ENCODE peak calls at places on chromosomes 2 and 18, in six cellular contexts. B is cardiac fibroblast, R is bronchial epithelial cell, G is left lung, P is OCI-LY7, C is heart left ventricle. I is an unnamed sample.
A peak's percentile ranks its signal among the peaks of the same experiment; 100 is the strongest.

GRCh38 chr2:181461056-181461630 is 4.0 kb downstream of the ITGA4 start:
- DNase-seq in B (no peak), R (no peak), G (no peak), P (peak; percentile 22), C (no peak), I (no peak)

GRCh38 chr2:27075219-27075871 is 3.1 kb upstream of the EMILIN1 start:
- DNase-seq in B (peak; percentile 69), R (no peak), G (no peak), P (peak; percentile 81), C (peak; percentile 65), I (peak; percentile 85)

GRCh38 chr18:54162431-54162830 is 62.0 kb downstream of the MBD2 start:
- DNase-seq in B (peak; percentile 62), R (peak; percentile 83), G (no peak), P (no peak), C (no peak), I (no peak)

GRCh38 chr2:8627019-8627691 is 54.7 kb upstream of the ID2 start:
- DNase-seq in B (no peak), R (no peak), G (peak; percentile 28), P (no peak), C (no peak), I (no peak)

GRCh38 chr2:196601430-196602306 is 37.8 kb upstream of the CCDC150 start:
- DNase-seq in B (peak; percentile 85), R (peak; percentile 66), G (no peak), P (no peak), C (peak; percentile 90), I (no peak)

GRCh38 chr2:34601561-34601960 is 1002.5 kb upstream of the FAM98A start:
- DNase-seq in B (no peak), R (no peak), G (no peak), P (no peak), C (no peak), I (no peak)

GRCh38 chr2:29528891-29529520 is 392.4 kb downstream of the ALK start:
- DNase-seq in B (peak; percentile 42), R (no peak), G (no peak), P (no peak), C (peak; percentile 90), I (peak; percentile 32)

GRCh38 chr18:75316826-75317225 is 106.2 kb downstream of the TSHZ1 start:
- DNase-seq in B (no peak), R (no peak), G (no peak), P (no peak), C (no peak), I (no peak)

GRCh38 chr2:6370753-6371152 is 495.0 kb downstream of the CMPK2 start:
- DNase-seq in B (no peak), R (no peak), G (no peak), P (no peak), C (no peak), I (no peak)

DNA sequence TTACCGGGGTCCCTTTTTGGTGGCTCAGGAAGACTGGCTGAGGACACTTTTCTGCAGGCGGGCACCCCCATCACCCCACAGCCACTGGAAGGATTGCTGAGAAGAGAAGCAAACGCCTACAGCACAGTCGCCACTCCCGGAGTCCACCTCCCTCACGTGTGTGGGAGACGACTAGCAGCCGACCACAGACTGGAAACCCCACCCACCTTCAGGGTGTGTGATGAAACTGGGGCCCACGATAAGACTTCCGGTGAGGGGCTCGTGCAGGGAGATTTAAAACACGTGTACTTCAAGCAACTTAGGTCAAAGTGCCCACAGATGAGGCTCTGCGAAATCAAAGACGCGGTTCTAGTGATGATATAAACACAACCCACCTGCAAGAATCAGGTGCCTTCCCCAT is 26.3 kb downstream of the MBP start:
- DNase-seq in B (peak; percentile 50), R (no peak), G (peak; percentile 57), P (no peak), C (no peak), I (peak; percentile 91)
- H3K4me3 ChIP-seq in B (no peak overlapping the region), R (no peak overlapping the region), G (no peak overlapping the region), P (no peak overlapping the region), C (no peak overlapping the region), I (no peak overlapping the region)

GRCh38 chr2:28399289-28399688 is 6.6 kb downstream of the FOSL2 start:
- DNase-seq in B (no peak), R (no peak), G (peak; percentile 28), P (no peak), C (no peak), I (no peak)
- H3K4me3 ChIP-seq in B (peak overlapping the region; percentile 96), R (no peak overlapping the region), G (no peak overlapping the region), P (no peak overlapping the region), C (no peak overlapping the region), I (no peak overlapping the region)

GRCh38 chr2:59985923-59986322 is 567.5 kb downstream of the BCL11A start:
- DNase-seq in B (no peak), R (no peak), G (no peak), P (no peak), C (no peak), I (no peak)
- H3K4me3 ChIP-seq in B (no peak overlapping the region), R (no peak overlapping the region), G (no peak overlapping the region), P (no peak overlapping the region), C (no peak overlapping the region), I (no peak overlapping the region)

GRCh38 chr2:10909996-10910341 is 1.8 kb upstream of the KCNF1 start:
- DNase-seq in B (no peak), R (no peak), G (no peak), P (no peak), C (no peak), I (no peak)

GRCh38 chr2:10910625-10911024 is 1.1 kb upstream of the KCNF1 start:
- DNase-seq in B (no peak), R (no peak), G (no peak), P (no peak), C (no peak), I (no peak)

GRCh38 chr2:10912796-10913445 is 1.2 kb downstream of the KCNF1 start:
- DNase-seq in B (no peak), R (no peak), G (no peak), P (no peak), C (no peak), I (no peak)

GRCh38 chr2:10912076-10912731 is 470 bp downstream of the KCNF1 start:
- DNase-seq in B (no peak), R (no peak), G (no peak), P (no peak), C (no peak), I (no peak)

GRCh38 chr2:10911291-10912075 is at the start of gene KCNF1:
- DNase-seq in B (peak; percentile 66), R (peak; percentile 61), G (no peak), P (no peak), C (no peak), I (no peak)
- H3K4me3 ChIP-seq in B (peak within 1 kb of the TSS; percentile 7), R (peak within 1 kb of the TSS; percentile 21), G (no peak within 1 kb of the TSS), P (no peak within 1 kb of the TSS), C (peak within 1 kb of the TSS; percentile 39), I (no peak within 1 kb of the TSS)

GRCh38 chr2:120016800-120017199 is 3.9 kb downstream of the EPB41L5 start:
- DNase-seq in B (no peak), R (no peak), G (no peak), P (no peak), C (no peak), I (no peak)

GRCh38 chr2:120012771-120013568 is at the start of gene EPB41L5:
- DNase-seq in B (peak; percentile 96), R (peak; percentile 81), G (peak; percentile 93), P (peak; percentile 96), C (peak; percentile 95), I (peak; percentile 78)

GRCh38 chr2:120012363-120012762 is 514 bp upstream of the EPB41L5 start:
- DNase-seq in B (no peak), R (no peak), G (no peak), P (no peak), C (no peak), I (no peak)

GRCh38 chr2:120013569-120014223 is 819 bp downstream of the EPB41L5 start:
- DNase-seq in B (no peak), R (peak; percentile 42), G (no peak), P (no peak), C (no peak), I (no peak)

DNA sequence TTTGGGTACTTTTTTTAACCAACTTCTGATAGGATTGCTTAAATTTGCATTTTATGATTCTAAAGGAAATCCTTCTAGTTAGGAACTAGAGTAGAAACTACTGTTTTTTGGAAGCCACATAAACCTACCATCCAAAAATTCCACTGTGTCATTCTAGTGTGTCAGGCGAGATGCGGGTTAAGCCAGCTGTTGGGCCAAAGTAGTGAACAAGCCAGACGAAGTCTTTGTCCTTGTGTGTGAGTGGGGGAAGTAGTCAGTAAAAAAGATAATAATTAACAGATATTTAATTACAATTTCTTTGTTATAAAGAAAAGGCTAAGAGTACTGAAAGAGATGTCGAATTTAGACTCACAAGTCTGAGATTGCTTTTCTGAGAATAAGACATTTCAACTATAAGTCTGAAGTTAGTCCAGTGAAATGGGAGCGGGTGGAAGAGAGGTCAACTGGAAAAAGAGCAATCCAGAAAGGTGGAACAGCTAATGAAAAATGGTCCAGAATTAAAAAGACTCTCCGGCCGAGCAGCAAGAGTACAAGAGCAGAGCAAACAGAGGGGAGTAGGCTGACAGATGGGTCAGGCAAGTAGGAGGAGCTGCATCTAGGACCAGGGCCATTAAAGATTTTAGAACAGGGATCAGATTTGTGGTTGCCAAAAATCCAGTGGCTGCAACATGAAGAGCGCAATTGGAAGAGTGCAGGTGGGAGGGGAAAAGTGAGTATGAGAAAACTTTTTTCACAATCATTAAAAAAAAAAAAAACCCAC is 1.5 kb downstream of the EPB41L5 start:
- DNase-seq in B (no peak), R (peak; percentile 17), G (no peak), P (no peak), C (no peak), I (no peak)
- H3K4me3 ChIP-seq in B (no peak overlapping the region), R (peak overlapping the region; percentile 2), G (peak overlapping the region; percentile 87), P (peak overlapping the region; percentile 82), C (no peak overlapping the region), I (no peak overlapping the region)

GRCh38 chr2:98730053-98730850 is 680 bp downstream of the MGAT4A start:
- DNase-seq in B (no peak), R (no peak), G (peak; percentile 73), P (peak; percentile 74), C (peak; percentile 48), I (peak; percentile 67)
- H3K4me3 ChIP-seq in B (peak overlapping the region; percentile 51), R (peak overlapping the region; percentile 50), G (peak overlapping the region; percentile 49), P (peak overlapping the region; percentile 80), C (peak overlapping the region; percentile 78), I (peak overlapping the region; percentile 69)

GRCh38 chr2:218262631-218263586 is 2.1 kb downstream of the GPBAR1 start:
- DNase-seq in B (no peak), R (no peak), G (peak; percentile 27), P (no peak), C (no peak), I (no peak)
- H3K4me3 ChIP-seq in B (no peak overlapping the region), R (no peak overlapping the region), G (no peak overlapping the region), P (no peak overlapping the region), C (no peak overlapping the region), I (no peak overlapping the region)

I was measured in Jurkat, Clone E6-1.